ENCODE peak calls at places on chromosomes 4 and X, in nine cellular contexts. K is SK-N-SH; B is breast epithelium; S is CD4-positive, CD25-positive, alpha-beta regulatory T cell; L is body of pancreas; D is kidney; Q is endodermal cell; W is osteoblast; T is spleen. H is an unnamed sample.
A peak's percentile ranks its signal among the peaks of the same experiment; 100 is the strongest.

GRCh38 chr4:112532267-112532666 is 16.3 kb upstream of the NEUROG2 start:
- DNase-seq in K (no peak), B (no peak), S (no peak), L (no peak), D (no peak), Q (no peak), W (peak; percentile 43), T (no peak), H (no peak)

GRCh38 chr4:109472343-109472761 is 38.7 kb downstream of the SEC24B start:
- DNase-seq in K (no peak), B (no peak), S (no peak), L (no peak), D (no peak), Q (no peak), W (no peak), T (no peak), H (no peak)

GRCh38 chr4:98689507-98690174 is 31.2 kb upstream of the TSPAN5 start:
- DNase-seq in K (no peak), B (no peak), S (no peak), L (no peak), D (no peak), Q (no peak), W (no peak), T (no peak), H (no peak)

GRCh38 chr4:15676899-15677298 is 4.7 kb upstream of the FAM200B start:
- DNase-seq in K (no peak), B (no peak), S (no peak), L (no peak), D (no peak), Q (no peak), W (no peak), T (no peak), H (no peak)

GRCh38 chrX:48934581-48935331 is 15.9 kb upstream of the PIM2 start:
- DNase-seq in K (no peak), B (no peak), S (peak; percentile 46), L (no peak), D (no peak), Q (no peak), W (no peak), T (no peak), H (no peak)

GRCh38 chr4:8836664-8837171 is 34.9 kb downstream of the HMX1 start:
- DNase-seq in K (no peak), B (peak; percentile 37), S (no peak), L (peak; percentile 1), D (peak; percentile 30), Q (peak; percentile 45), W (no peak), T (no peak), H (no peak)

GRCh38 chr4:54228563-54229501 is at the start of gene PDGFRA:
- DNase-seq in K (peak; percentile 89), B (no peak), S (no peak), L (no peak), D (peak; percentile 91), Q (peak; percentile 53), W (peak; percentile 92), T (no peak), H (no peak)

GRCh38 chr4:6742989-6743388 is 27.0 kb downstream of the BLOC1S4 start:
- DNase-seq in K (peak; percentile 6), B (no peak), S (no peak), L (no peak), D (peak; percentile 52), Q (no peak), W (peak; percentile 62), T (peak; percentile 62), H (no peak)

GRCh38 chrX:44922980-44923379 is 50.0 kb downstream of the KDM6A start:
- DNase-seq in K (no peak), B (no peak), S (no peak), L (no peak), D (no peak), Q (no peak), W (no peak), T (no peak), H (no peak)

GRCh38 chr4:92969650-92970370 is 666.0 kb downstream of the GRID2 start:
- DNase-seq in K (no peak), B (no peak), S (no peak), L (no peak), D (no peak), Q (no peak), W (peak; percentile 58), T (no peak), H (no peak)

GRCh38 chr4:95267081-95267480 is 281.7 kb downstream of the UNC5C start:
- DNase-seq in K (no peak), B (no peak), S (no peak), L (no peak), D (no peak), Q (no peak), W (peak; percentile 86), T (no peak), H (no peak)

GRCh38 chr4:181289203-181289602 is 954.0 kb upstream of the TENM3 start:
- DNase-seq in K (no peak), B (no peak), S (no peak), L (no peak), D (no peak), Q (peak; percentile 74), W (no peak), T (no peak), H (no peak)

GRCh38 chr4:94766856-94767255 is 9.1 kb downstream of the BMPR1B start:
- DNase-seq in K (no peak), B (no peak), S (no peak), L (no peak), D (no peak), Q (no peak), W (no peak), T (no peak), H (no peak)

GRCh38 chr4:10662937-10663336 is 21.6 kb downstream of the CLNK start:
- DNase-seq in K (no peak), B (no peak), S (no peak), L (no peak), D (no peak), Q (no peak), W (no peak), T (no peak), H (no peak)
- H3K27ac ChIP-seq in K (no peak overlapping the region), B (no peak overlapping the region), S (no peak overlapping the region), L (no peak overlapping the region), D (no peak overlapping the region), Q (no peak overlapping the region), W (no peak overlapping the region), T (no peak overlapping the region), H (no peak overlapping the region)

GRCh38 chr4:25235401-25235800 is 1.6 kb downstream of the PI4K2B start:
- DNase-seq in K (no peak), B (no peak), S (no peak), L (no peak), D (no peak), Q (no peak), W (no peak), T (no peak), H (no peak)
- H3K27ac ChIP-seq in K (no peak overlapping the region), B (peak overlapping the region; percentile 99), S (peak overlapping the region; percentile 88), L (peak overlapping the region; percentile 96), D (peak overlapping the region; percentile 95), Q (no peak overlapping the region), W (peak overlapping the region; percentile 75), T (peak overlapping the region; percentile 95), H (peak overlapping the region; percentile 99)

GRCh38 chr4:133161570-133161969 is 12.5 kb downstream of the PCDH10 start:
- DNase-seq in K (no peak), B (no peak), S (no peak), L (no peak), D (no peak), Q (no peak), W (no peak), T (no peak), H (no peak)

GRCh38 chr4:133157460-133158160 is 8.5 kb downstream of the PCDH10 start:
- DNase-seq in K (no peak), B (no peak), S (no peak), L (no peak), D (no peak), Q (no peak), W (no peak), T (no peak), H (no peak)

GRCh38 chr4:133160853-133161252 is 11.8 kb downstream of the PCDH10 start:
- DNase-seq in K (no peak), B (no peak), S (no peak), L (no peak), D (no peak), Q (no peak), W (no peak), T (no peak), H (no peak)

GRCh38 chr4:133162941-133163340 is 13.8 kb downstream of the PCDH10 start:
- DNase-seq in K (no peak), B (no peak), S (no peak), L (no peak), D (no peak), Q (peak; percentile 50), W (no peak), T (no peak), H (no peak)
- H3K27ac ChIP-seq in K (no peak overlapping the region), B (no peak overlapping the region), S (no peak overlapping the region), L (no peak overlapping the region), D (no peak overlapping the region), Q (no peak overlapping the region), W (no peak overlapping the region), T (no peak overlapping the region), H (no peak overlapping the region)

GRCh38 chrX:12949205-12949926 is 25.5 kb upstream of the TMSB4X start:
- DNase-seq in K (no peak), B (no peak), S (no peak), L (no peak), D (no peak), Q (no peak), W (peak; percentile 68), T (no peak), H (no peak)

GRCh38 chrX:12951590-12951965 is 23.3 kb upstream of the TMSB4X start:
- DNase-seq in K (no peak), B (no peak), S (no peak), L (no peak), D (no peak), Q (no peak), W (no peak), T (no peak), H (no peak)

GRCh38 chrX:12953420-12953819 is 21.5 kb upstream of the TMSB4X start:
- DNase-seq in K (no peak), B (no peak), S (no peak), L (no peak), D (no peak), Q (no peak), W (no peak), T (no peak), H (no peak)

GRCh38 chrX:12949927-12950656 is 24.8 kb upstream of the TMSB4X start:
- DNase-seq in K (no peak), B (peak; percentile 62), S (peak; percentile 78), L (peak; percentile 69), D (peak; percentile 88), Q (no peak), W (peak; percentile 81), T (peak; percentile 94), H (no peak)

DNA sequence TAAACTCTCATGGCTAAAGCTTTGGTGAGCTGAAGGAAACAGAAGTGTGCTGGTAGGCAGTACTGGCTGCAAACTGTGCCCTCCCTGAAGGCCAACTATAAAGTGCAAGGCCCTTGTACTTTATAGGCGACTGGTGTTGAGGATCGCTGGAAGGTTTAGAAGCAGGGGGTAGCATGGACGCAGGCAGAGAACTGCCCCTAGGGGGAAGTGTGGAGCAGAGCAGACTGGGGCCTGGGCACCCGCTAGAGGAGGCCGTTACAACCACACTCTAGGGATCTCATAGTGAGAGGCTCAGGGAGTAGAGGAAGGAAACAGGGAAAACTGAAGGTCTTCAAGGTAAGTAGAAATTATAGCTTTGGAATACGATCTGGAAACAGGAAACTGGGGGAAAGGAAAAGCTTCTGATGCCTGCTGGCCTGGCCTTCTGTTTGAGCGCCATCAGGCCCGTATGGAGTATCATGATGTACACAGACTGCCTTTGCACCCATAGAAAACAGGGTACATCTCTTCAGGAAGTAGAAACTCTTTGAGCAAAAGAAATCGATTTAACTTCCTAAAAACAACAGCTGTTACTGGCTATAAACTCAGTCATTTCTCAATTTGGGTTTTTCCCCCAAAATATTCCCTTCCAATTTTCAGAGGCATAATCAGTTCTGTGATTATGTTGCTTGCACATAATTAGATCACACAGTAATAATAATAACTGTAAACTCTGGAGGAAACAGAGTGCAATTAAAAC is 23.9 kb upstream of the TMSB4X start:
- DNase-seq in K (peak; percentile 39), B (no peak), S (peak; percentile 46), L (no peak), D (no peak), Q (peak; percentile 93), W (no peak), T (peak; percentile 92), H (no peak)
- H3K27ac ChIP-seq in K (no peak overlapping the region), B (peak overlapping the region; percentile 73), S (peak overlapping the region; percentile 89), L (peak overlapping the region; percentile 59), D (peak overlapping the region; percentile 59), Q (no peak overlapping the region), W (peak overlapping the region; percentile 92), T (peak overlapping the region; percentile 94), H (peak overlapping the region; percentile 80)